ENCODE peak calls at places on chromosomes 3 and 15, in ten cellular contexts. One of them, this sample, is unnamed. For H3K4me1, the result is how much of the 10 kb centered on the place peaks cover.

GRCh38 chr3:72892081-72892763 is 4.4 kb downstream of the GXYLT2 start:
- DNase-seq in PC-9: peak
- DNase-seq in aorta: no peak
- DNase-seq in pancreas: no peak
- DNase-seq in left ventricle myocardium inferior: no peak
- DNase-seq in small intestine: no peak
- DNase-seq in ovary: peak
- DNase-seq in tibial nerve: peak
- DNase-seq in psoas muscle: no peak
- DNase-seq in SJSA1: no peak
- DNase-seq in this sample: peak

GRCh38 chr15:98952381-98952803 is 55.2 kb downstream of the PGPEP1L start:
- DNase-seq in aorta: no peak
- DNase-seq in left ventricle myocardium inferior: no peak
- DNase-seq in SJSA1: no peak
- DNase-seq in PC-9: peak
- DNase-seq in ovary: no peak
- DNase-seq in pancreas: no peak
- DNase-seq in small intestine: no peak
- DNase-seq in tibial nerve: no peak
- DNase-seq in psoas muscle: no peak
- DNase-seq in this sample: no peak

GRCh38 chr3:150414273-150414672 is 6.2 kb downstream of the TSC22D2 start:
- DNase-seq in aorta: no peak
- DNase-seq in tibial nerve: no peak
- DNase-seq in psoas muscle: no peak
- DNase-seq in PC-9: peak
- DNase-seq in SJSA1: no peak
- DNase-seq in ovary: no peak
- DNase-seq in left ventricle myocardium inferior: no peak
- DNase-seq in pancreas: no peak
- DNase-seq in small intestine: peak
- DNase-seq in this sample: peak

GRCh38 chr3:125085166-125085565 is 29.4 kb upstream of the HEG1 start:
- DNase-seq in pancreas: no peak
- DNase-seq in small intestine: no peak
- DNase-seq in SJSA1: no peak
- DNase-seq in left ventricle myocardium inferior: no peak
- DNase-seq in PC-9: no peak
- DNase-seq in tibial nerve: no peak
- DNase-seq in ovary: no peak
- DNase-seq in psoas muscle: no peak
- DNase-seq in aorta: no peak
- DNase-seq in this sample: no peak

GRCh38 chr15:40769310-40770146 is at the start of gene C15orf62:
- DNase-seq in ovary: no peak
- DNase-seq in left ventricle myocardium inferior: no peak
- DNase-seq in SJSA1: no peak
- DNase-seq in small intestine: peak
- DNase-seq in tibial nerve: no peak
- DNase-seq in PC-9: peak
- DNase-seq in psoas muscle: peak
- DNase-seq in pancreas: peak
- DNase-seq in aorta: no peak
- DNase-seq in this sample: peak

GRCh38 chr3:78258798-78259197 is 1218.9 kb downstream of the ROBO2 start:
- DNase-seq in small intestine: no peak
- DNase-seq in aorta: no peak
- DNase-seq in ovary: no peak
- DNase-seq in tibial nerve: no peak
- DNase-seq in left ventricle myocardium inferior: no peak
- DNase-seq in SJSA1: no peak
- DNase-seq in pancreas: no peak
- DNase-seq in PC-9: no peak
- DNase-seq in psoas muscle: no peak
- DNase-seq in this sample: no peak

GRCh38 chr3:60010778-60011177 is 961.0 kb upstream of the CFAP20DC start:
- DNase-seq in PC-9: no peak
- DNase-seq in pancreas: no peak
- DNase-seq in left ventricle myocardium inferior: no peak
- DNase-seq in ovary: no peak
- DNase-seq in SJSA1: no peak
- DNase-seq in tibial nerve: no peak
- DNase-seq in small intestine: peak
- DNase-seq in aorta: no peak
- DNase-seq in psoas muscle: no peak
- DNase-seq in this sample: peak

GRCh38 chr3:160187288-160187687 is 37.9 kb upstream of the C3orf80 start:
- DNase-seq in pancreas: no peak
- DNase-seq in psoas muscle: no peak
- DNase-seq in aorta: no peak
- DNase-seq in ovary: no peak
- DNase-seq in left ventricle myocardium inferior: no peak
- DNase-seq in tibial nerve: no peak
- DNase-seq in small intestine: no peak
- DNase-seq in SJSA1: no peak
- DNase-seq in PC-9: no peak
- DNase-seq in this sample: no peak

GRCh38 chr3:50674349-50675178 is at the start of gene DOCK3:
- DNase-seq in pancreas: peak
- DNase-seq in SJSA1: peak
- DNase-seq in tibial nerve: no peak
- DNase-seq in left ventricle myocardium inferior: peak
- DNase-seq in ovary: peak
- DNase-seq in aorta: peak
- DNase-seq in small intestine: peak
- DNase-seq in PC-9: no peak
- DNase-seq in psoas muscle: peak
- DNase-seq in this sample: peak

GRCh38 chr15:77589839-77590238 is 42.9 kb downstream of the LINGO1 start:
- DNase-seq in small intestine: no peak
- DNase-seq in PC-9: no peak
- DNase-seq in aorta: no peak
- DNase-seq in tibial nerve: no peak
- DNase-seq in left ventricle myocardium inferior: no peak
- DNase-seq in SJSA1: no peak
- DNase-seq in ovary: no peak
- DNase-seq in psoas muscle: no peak
- DNase-seq in pancreas: peak
- DNase-seq in this sample: no peak

GRCh38 chr15:66019377-66019776 is 150.1 kb downstream of the RAB11A start:
- DNase-seq in PC-9: no peak
- DNase-seq in small intestine: no peak
- DNase-seq in psoas muscle: no peak
- DNase-seq in aorta: no peak
- DNase-seq in ovary: no peak
- DNase-seq in left ventricle myocardium inferior: no peak
- DNase-seq in pancreas: no peak
- DNase-seq in tibial nerve: no peak
- DNase-seq in SJSA1: no peak
- DNase-seq in this sample: no peak

GRCh38 chr3:88362428-88362827 is 212.7 kb downstream of the C3orf38 start:
- DNase-seq in left ventricle myocardium inferior: no peak
- DNase-seq in SJSA1: no peak
- DNase-seq in aorta: no peak
- DNase-seq in psoas muscle: no peak
- DNase-seq in small intestine: peak
- DNase-seq in PC-9: no peak
- DNase-seq in tibial nerve: no peak
- DNase-seq in pancreas: no peak
- DNase-seq in ovary: no peak
- DNase-seq in this sample: peak

GRCh38 chr15:56464893-56465520 is at the start of gene MNS1:
- DNase-seq in left ventricle myocardium inferior: peak
- DNase-seq in aorta: peak
- DNase-seq in ovary: peak
- DNase-seq in small intestine: peak
- DNase-seq in psoas muscle: peak
- DNase-seq in pancreas: peak
- DNase-seq in tibial nerve: peak
- DNase-seq in SJSA1: peak
- DNase-seq in PC-9: peak
- DNase-seq in this sample: peak

DNA sequence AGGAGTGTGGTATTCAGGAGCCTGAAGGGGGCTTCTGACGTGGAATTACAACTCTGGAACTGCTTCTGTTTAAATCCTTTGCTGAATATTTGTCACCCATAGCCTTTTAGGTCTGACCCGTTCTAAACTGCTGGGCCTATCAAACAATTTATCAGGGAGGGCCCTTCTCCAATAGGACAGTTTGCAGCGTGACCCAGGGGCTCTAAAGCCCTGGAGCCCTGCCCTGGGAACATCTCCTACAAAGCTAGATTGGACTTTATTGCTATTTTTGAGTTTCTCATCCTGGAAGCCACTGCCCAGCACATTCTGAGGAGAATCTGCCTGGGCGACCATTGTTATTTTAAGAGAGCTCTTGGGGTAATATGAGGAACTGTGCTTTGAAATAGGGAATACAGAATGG is 35.5 kb downstream of the KLF13 start:
- DNase-seq in aorta: no peak
- DNase-seq in pancreas: no peak
- DNase-seq in SJSA1: no peak
- DNase-seq in ovary: no peak
- DNase-seq in tibial nerve: no peak
- DNase-seq in psoas muscle: no peak
- DNase-seq in left ventricle myocardium inferior: peak
- DNase-seq in small intestine: no peak
- DNase-seq in PC-9: no peak
- DNase-seq in this sample: no peak
- H3K4me3 ChIP-seq in aorta: no peak
- H3K4me3 ChIP-seq in pancreas: no peak
- H3K4me3 ChIP-seq in SJSA1: no peak
- H3K4me3 ChIP-seq in ovary: no peak
- H3K4me3 ChIP-seq in tibial nerve: no peak
- H3K4me3 ChIP-seq in psoas muscle: no peak
- H3K4me3 ChIP-seq in left ventricle myocardium inferior: peak
- H3K4me3 ChIP-seq in small intestine: no peak
- H3K4me3 ChIP-seq in PC-9: no peak
- H3K4me3 ChIP-seq in this sample: no peak

GRCh38 chr3:123388811-123389210 is 60.1 kb downstream of the ADCY5 start:
- DNase-seq in tibial nerve: no peak
- DNase-seq in aorta: peak
- DNase-seq in pancreas: no peak
- DNase-seq in small intestine: no peak
- DNase-seq in psoas muscle: no peak
- DNase-seq in ovary: no peak
- DNase-seq in left ventricle myocardium inferior: peak
- DNase-seq in SJSA1: no peak
- DNase-seq in PC-9: no peak
- DNase-seq in this sample: no peak
- H3K4me1 ChIP-seq in tibial nerve: under half
- H3K4me1 ChIP-seq in aorta: under half
- H3K4me1 ChIP-seq in pancreas: under half
- H3K4me1 ChIP-seq in small intestine: under half
- H3K4me1 ChIP-seq in psoas muscle: under half
- H3K4me1 ChIP-seq in ovary: half or more
- H3K4me1 ChIP-seq in left ventricle myocardium inferior: half or more
- H3K4me1 ChIP-seq in SJSA1: half or more
- H3K4me1 ChIP-seq in PC-9: under half
- H3K4me1 ChIP-seq in this sample: under half

DNA sequence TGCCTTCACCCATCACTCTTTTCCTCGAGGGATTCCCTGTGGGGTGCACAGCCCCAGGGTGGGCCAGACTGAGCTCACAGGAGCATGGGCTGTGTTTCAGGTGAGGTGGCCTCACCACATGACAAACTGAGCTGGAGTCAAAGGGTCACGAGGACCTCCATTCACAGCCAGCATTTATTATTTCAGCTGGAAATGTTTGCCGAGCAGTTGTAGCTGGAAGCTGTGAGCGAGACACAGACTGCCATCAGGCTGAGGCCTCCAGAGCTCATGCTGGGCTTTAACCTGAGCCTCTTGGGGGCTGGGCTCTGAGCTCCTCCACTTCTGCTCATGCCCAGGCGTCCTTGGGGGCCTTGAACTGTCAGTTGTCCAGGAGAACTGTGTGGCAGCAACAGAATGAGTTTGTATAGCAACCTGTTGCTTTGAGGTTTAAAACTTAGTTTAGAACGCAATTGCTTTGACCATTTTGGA is 57.5 kb downstream of the FLNB start:
- DNase-seq in left ventricle myocardium inferior: no peak
- DNase-seq in SJSA1: no peak
- DNase-seq in pancreas: no peak
- DNase-seq in tibial nerve: no peak
- DNase-seq in small intestine: no peak
- DNase-seq in PC-9: no peak
- DNase-seq in aorta: no peak
- DNase-seq in psoas muscle: no peak
- DNase-seq in ovary: no peak
- DNase-seq in this sample: no peak
- H3K27ac ChIP-seq in left ventricle myocardium inferior: no peak
- H3K27ac ChIP-seq in SJSA1: peak
- H3K27ac ChIP-seq in pancreas: peak
- H3K27ac ChIP-seq in tibial nerve: peak
- H3K27ac ChIP-seq in small intestine: peak
- H3K27ac ChIP-seq in PC-9: no peak
- H3K27ac ChIP-seq in aorta: peak
- H3K27ac ChIP-seq in psoas muscle: no peak
- H3K27ac ChIP-seq in ovary: no peak
- H3K27ac ChIP-seq in this sample: no peak

GRCh38 chr15:81326466-81327212 is 2.7 kb upstream of the STARD5 start:
- DNase-seq in tibial nerve: no peak
- DNase-seq in ovary: no peak
- DNase-seq in small intestine: no peak
- DNase-seq in psoas muscle: no peak
- DNase-seq in left ventricle myocardium inferior: no peak
- DNase-seq in SJSA1: no peak
- DNase-seq in aorta: no peak
- DNase-seq in PC-9: no peak
- DNase-seq in pancreas: no peak
- DNase-seq in this sample: no peak

GRCh38 chr15:81323944-81324881 is at the start of gene STARD5:
- DNase-seq in pancreas: peak
- DNase-seq in left ventricle myocardium inferior: peak
- DNase-seq in PC-9: no peak
- DNase-seq in tibial nerve: peak
- DNase-seq in psoas muscle: peak
- DNase-seq in SJSA1: peak
- DNase-seq in aorta: peak
- DNase-seq in ovary: peak
- DNase-seq in small intestine: peak
- DNase-seq in this sample: peak

GRCh38 chr15:81330351-81331085 is 6.6 kb upstream of the STARD5 start:
- DNase-seq in small intestine: no peak
- DNase-seq in tibial nerve: no peak
- DNase-seq in ovary: no peak
- DNase-seq in PC-9: no peak
- DNase-seq in left ventricle myocardium inferior: no peak
- DNase-seq in SJSA1: no peak
- DNase-seq in aorta: no peak
- DNase-seq in psoas muscle: no peak
- DNase-seq in pancreas: no peak
- DNase-seq in this sample: no peak

GRCh38 chr15:81329446-81329845 is 5.5 kb upstream of the STARD5 start:
- DNase-seq in tibial nerve: no peak
- DNase-seq in left ventricle myocardium inferior: no peak
- DNase-seq in SJSA1: no peak
- DNase-seq in aorta: no peak
- DNase-seq in PC-9: no peak
- DNase-seq in psoas muscle: no peak
- DNase-seq in small intestine: no peak
- DNase-seq in ovary: no peak
- DNase-seq in pancreas: no peak
- DNase-seq in this sample: no peak

GRCh38 chr15:81327526-81327925 is 3.6 kb upstream of the STARD5 start:
- DNase-seq in small intestine: no peak
- DNase-seq in aorta: no peak
- DNase-seq in psoas muscle: no peak
- DNase-seq in tibial nerve: no peak
- DNase-seq in left ventricle myocardium inferior: no peak
- DNase-seq in ovary: no peak
- DNase-seq in pancreas: no peak
- DNase-seq in PC-9: no peak
- DNase-seq in SJSA1: no peak
- DNase-seq in this sample: no peak
- H3K4me3 ChIP-seq in small intestine: no peak
- H3K4me3 ChIP-seq in aorta: no peak
- H3K4me3 ChIP-seq in psoas muscle: no peak
- H3K4me3 ChIP-seq in tibial nerve: no peak
- H3K4me3 ChIP-seq in left ventricle myocardium inferior: no peak
- H3K4me3 ChIP-seq in ovary: no peak
- H3K4me3 ChIP-seq in pancreas: no peak
- H3K4me3 ChIP-seq in PC-9: no peak
- H3K4me3 ChIP-seq in SJSA1: no peak
- H3K4me3 ChIP-seq in this sample: no peak

This sample was measured in colonic mucosa.